ENCODE peak calls at places on chromosomes 3 and 15, in five cellular contexts. V, T, F, Z and L are unnamed samples.

GRCh38 chr15:59843609-59844008 is 154.5 kb upstream of the BNIP2 start:
- DNase-seq in V (no peak), T (no peak), F (no peak), Z (no peak), L (no peak)

GRCh38 chr15:57218826-57219576 is 157.3 kb upstream of the CGNL1 start:
- DNase-seq in V (peak), T (peak), F (no peak), Z (no peak), L (no peak)

GRCh38 chr15:89113263-89113662 is 25.0 kb downstream of the ABHD2 start:
- DNase-seq in V (no peak), T (no peak), F (no peak), Z (no peak), L (no peak)

GRCh38 chr3:129025691-129026435 is 24.8 kb downstream of the EFCC1 start:
- DNase-seq in V (no peak), T (no peak), F (peak), Z (peak), L (no peak)

GRCh38 chr3:64259646-64260045 is 34.4 kb upstream of the PRICKLE2 start:
- DNase-seq in V (no peak), T (no peak), F (no peak), Z (no peak), L (no peak)

GRCh38 chr3:2156244-2156847 is 57.7 kb downstream of the CNTN4 start:
- DNase-seq in V (no peak), T (no peak), F (no peak), Z (no peak), L (no peak)

GRCh38 chr15:82538961-82539689 is 1.1 kb downstream of the RPS17 start:
- DNase-seq in V (no peak), T (no peak), F (no peak), Z (no peak), L (no peak)

GRCh38 chr3:155791190-155791589 is 14.9 kb downstream of the C3orf33 start:
- DNase-seq in V (no peak), T (peak), F (no peak), Z (no peak), L (no peak)

GRCh38 chr3:149715247-149715646 is 37.0 kb downstream of the COMMD2 start:
- DNase-seq in V (no peak), T (no peak), F (no peak), Z (no peak), L (no peak)

GRCh38 chr15:51775967-51776816 is 24.8 kb downstream of the TMOD2 start:
- DNase-seq in V (peak), T (peak), F (peak), Z (peak), L (no peak)

GRCh38 chr3:159852821-159853505 is 135.7 kb upstream of the IL12A start:
- DNase-seq in V (no peak), T (peak), F (peak), Z (peak), L (peak)

GRCh38 chr3:153369561-153370374 is 207.7 kb downstream of the RAP2B start:
- DNase-seq in V (no peak), T (no peak), F (no peak), Z (no peak), L (no peak)

GRCh38 chr3:141237701-141238521 is 6.3 kb downstream of the PXYLP1 start:
- DNase-seq in V (no peak), T (no peak), F (peak), Z (no peak), L (no peak)

GRCh38 chr3:110965976-110966375 is 105.6 kb upstream of the NECTIN3 start:
- DNase-seq in V (no peak), T (no peak), F (no peak), Z (no peak), L (no peak)

GRCh38 chr3:2352134-2352762 is 253.6 kb downstream of the CNTN4 start:
- DNase-seq in V (no peak), T (no peak), F (no peak), Z (no peak), L (no peak)

GRCh38 chr3:48750906-48751305 is 33.9 kb upstream of the IP6K2 start:
- DNase-seq in V (no peak), T (no peak), F (no peak), Z (no peak), L (no peak)

GRCh38 chr3:71652786-71653419 is 69.4 kb upstream of the FOXP1 start:
- DNase-seq in V (peak), T (peak), F (peak), Z (no peak), L (no peak)

GRCh38 chr3:178155521-178155920 is 380.7 kb upstream of the KCNMB2 start:
- DNase-seq in V (no peak), T (no peak), F (no peak), Z (no peak), L (no peak)

GRCh38 chr15:37933685-37934084 is 755 bp upstream of the TMCO5A start:
- DNase-seq in V (no peak), T (peak), F (no peak), Z (no peak), L (no peak)

GRCh38 chr15:50880651-50881114 is 27.8 kb upstream of the AP4E1 start:
- DNase-seq in V (peak), T (peak), F (no peak), Z (no peak), L (no peak)

GRCh38 chr15:95341686-95342085 is 988.8 kb upstream of the NR2F2 start:
- DNase-seq in V (no peak), T (no peak), F (no peak), Z (no peak), L (no peak)

GRCh38 chr15:66231421-66232266 is 21.9 kb downstream of the MEGF11 start:
- DNase-seq in V (no peak), T (no peak), F (no peak), Z (no peak), L (no peak)

GRCh38 chr3:114178770-114179368 is at the start of gene DRD3:
- DNase-seq in V (no peak), T (peak), F (peak), Z (no peak), L (no peak)

GRCh38 chr15:74399511-74400312 is 32.3 kb upstream of the CYP11A1 start:
- DNase-seq in V (peak), T (peak), F (no peak), Z (no peak), L (no peak)

GRCh38 chr15:100598655-100599054 is 3.3 kb downstream of the LINS1 start:
- DNase-seq in V (no peak), T (no peak), F (no peak), Z (no peak), L (no peak)

GRCh38 chr3:52146811-52147210 is 7.4 kb downstream of the POC1A start:
- DNase-seq in V (no peak), T (no peak), F (no peak), Z (no peak), L (no peak)

GRCh38 chr3:184361532-184361931 is at the start of the genes CLCN2 and POLR2H:
- DNase-seq in V (peak), T (peak), F (peak), Z (peak), L (no peak)

GRCh38 chr3:63988943-63989342 is 34.4 kb downstream of the PSMD6 start:
- DNase-seq in V (no peak), T (no peak), F (no peak), Z (no peak), L (no peak)

GRCh38 chr3:14791343-14791945 is 27.3 kb upstream of the FGD5 start:
- DNase-seq in V (peak), T (peak), F (peak), Z (peak), L (peak)

GRCh38 chr15:100631831-100632230 is 29.4 kb downstream of the ASB7 start:
- DNase-seq in V (no peak), T (no peak), F (no peak), Z (no peak), L (no peak)

GRCh38 chr3:148528024-148528423 is 169.7 kb upstream of the AGTR1 start:
- DNase-seq in V (no peak), T (peak), F (no peak), Z (no peak), L (no peak)

GRCh38 chr15:66879968-66880367 is 177.9 kb downstream of the SMAD6 start:
- DNase-seq in V (no peak), T (no peak), F (no peak), Z (no peak), L (peak)

GRCh38 chr3:194287392-194287791 is 63.7 kb downstream of the CPN2 start:
- DNase-seq in V (no peak), T (no peak), F (no peak), Z (no peak), L (no peak)

GRCh38 chr3:1087066-1087555 is 5.7 kb upstream of the CNTN6 start:
- DNase-seq in V (no peak), T (peak), F (no peak), Z (peak), L (no peak)

GRCh38 chr3:54533856-54534255 is 394.0 kb downstream of the LRTM1 start:
- DNase-seq in V (no peak), T (no peak), F (no peak), Z (no peak), L (no peak)
- TF ChIP-seq CTCF in V (no peak), T (no peak), F (no peak), Z (no peak), L (no peak)

GRCh38 chr3:10223676-10224639 is 24.3 kb upstream of the TATDN2 start:
- DNase-seq in V (peak), T (no peak), F (no peak), Z (no peak), L (no peak)
- H3K4me3 ChIP-seq in V (no peak), T (no peak), F (no peak), Z (no peak), L (no peak)

GRCh38 chr3:126658584-126658983 is 3.7 kb upstream of the TXNRD3 start:
- DNase-seq in V (no peak), T (no peak), F (no peak), Z (no peak), L (no peak)

GRCh38 chr3:126657901-126658300 is 3.0 kb upstream of the TXNRD3 start:
- DNase-seq in V (no peak), T (no peak), F (no peak), Z (no peak), L (no peak)

GRCh38 chr3:126655887-126656286 is 963 bp upstream of the TXNRD3 start:
- DNase-seq in V (no peak), T (no peak), F (no peak), Z (no peak), L (no peak)

GRCh38 chr3:126656376-126657134 is 1.6 kb upstream of the TXNRD3 start:
- DNase-seq in V (no peak), T (no peak), F (no peak), Z (no peak), L (no peak)

GRCh38 chr3:126654571-126655393 is at the start of gene TXNRD3:
- DNase-seq in V (no peak), T (peak), F (peak), Z (peak), L (no peak)
- TF ChIP-seq CTCF in V (no peak), T (peak), F (no peak), Z (peak), L (no peak)

DNA sequence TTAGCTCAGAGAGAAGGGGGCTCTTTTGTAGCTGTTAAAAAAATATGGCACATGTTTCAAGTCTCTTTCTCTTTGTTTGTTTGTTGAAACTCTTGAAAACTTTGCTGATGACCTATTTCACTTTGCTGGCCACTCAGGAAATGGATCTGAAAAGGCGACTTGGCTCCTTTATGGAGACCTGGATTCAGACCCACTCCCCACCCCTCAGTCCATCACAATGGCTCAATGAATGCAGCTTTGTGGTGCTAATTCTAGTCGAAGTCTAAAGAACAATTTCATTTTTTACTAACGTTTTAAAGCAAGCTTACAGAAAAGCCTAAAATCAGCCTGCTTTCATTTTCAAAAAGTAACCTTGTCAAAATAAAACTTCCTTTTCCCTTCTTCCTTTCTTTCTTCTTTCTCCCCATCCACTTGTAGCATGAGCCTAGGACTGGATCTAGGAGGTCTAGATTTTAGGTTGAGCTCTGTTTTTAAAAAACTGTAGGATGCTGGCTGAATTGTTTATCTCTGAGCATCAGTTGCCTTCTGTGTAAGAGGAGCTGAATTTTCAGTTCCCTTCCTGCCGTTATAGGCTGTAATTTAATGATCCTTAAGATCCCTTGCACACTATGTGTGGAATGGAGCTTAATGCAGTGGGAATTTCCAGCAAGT is 165.5 kb upstream of the FEZF2 start:
- DNase-seq in V (no peak), T (no peak), F (no peak), Z (no peak), L (no peak)
- H3K4me3 ChIP-seq in V (no peak), T (no peak), F (no peak), Z (no peak), L (no peak)